ENCODE peak calls at places on chromosome 2, in six cellular contexts. T is IMR-90, A is mesendoderm, D is H9, Z is neuronal stem cell, R is H1. O is an unnamed sample.

GRCh38 chr2:37589298-37589697 is 82.1 kb downstream of the CDC42EP3 start:
- DNase-seq in T (peak; percentile 58), A (no peak), D (no peak), Z (no peak), R (no peak), O (no peak)

GRCh38 chr2:26559556-26559955 is 81.6 kb downstream of the CIB4 start:
- DNase-seq in T (no peak), A (peak; percentile 58), D (peak; percentile 52), Z (no peak), R (no peak), O (no peak)

GRCh38 chr2:226002438-226002837 is 602.9 kb downstream of the NYAP2 start:
- DNase-seq in T (peak; percentile 90), A (peak; percentile 89), D (no peak), Z (no peak), R (no peak), O (peak; percentile 97)

GRCh38 chr2:14148186-14148585 is 484.3 kb upstream of the LRATD1 start:
- DNase-seq in T (peak; percentile 0), A (no peak), D (no peak), Z (no peak), R (no peak), O (no peak)

GRCh38 chr2:141331127-141331526 is 799.7 kb downstream of the LRP1B start:
- DNase-seq in T (peak; percentile 86), A (peak; percentile 36), D (no peak), Z (no peak), R (no peak), O (peak; percentile 86)

GRCh38 chr2:171412571-171412970 is 21.2 kb downstream of the METTL8 start:
- DNase-seq in T (no peak), A (no peak), D (no peak), Z (no peak), R (no peak), O (no peak)

GRCh38 chr2:204313256-204313655 is 232.0 kb upstream of the PARD3B start:
- DNase-seq in T (no peak), A (peak; percentile 79), D (peak; percentile 33), Z (no peak), R (no peak), O (no peak)

GRCh38 chr2:239717706-239718105 is 307.4 kb downstream of the NDUFA10 start:
- DNase-seq in T (no peak), A (no peak), D (peak; percentile 25), Z (no peak), R (no peak), O (no peak)

GRCh38 chr2:205776139-205776538 is 93.8 kb downstream of the NRP2 start:
- DNase-seq in T (no peak), A (peak; percentile 89), D (peak; percentile 93), Z (peak; percentile 21), R (peak; percentile 64), O (no peak)

GRCh38 chr2:56713161-56713676 is 529.4 kb downstream of the CCDC85A start:
- DNase-seq in T (peak; percentile 16), A (peak; percentile 2), D (no peak), Z (no peak), R (no peak), O (peak; percentile 73)
- H3K9ac ChIP-seq in T (no peak overlapping the region), A (no peak overlapping the region), D (no peak overlapping the region), Z (no peak overlapping the region), R (no peak overlapping the region), O (no peak overlapping the region)

DNA sequence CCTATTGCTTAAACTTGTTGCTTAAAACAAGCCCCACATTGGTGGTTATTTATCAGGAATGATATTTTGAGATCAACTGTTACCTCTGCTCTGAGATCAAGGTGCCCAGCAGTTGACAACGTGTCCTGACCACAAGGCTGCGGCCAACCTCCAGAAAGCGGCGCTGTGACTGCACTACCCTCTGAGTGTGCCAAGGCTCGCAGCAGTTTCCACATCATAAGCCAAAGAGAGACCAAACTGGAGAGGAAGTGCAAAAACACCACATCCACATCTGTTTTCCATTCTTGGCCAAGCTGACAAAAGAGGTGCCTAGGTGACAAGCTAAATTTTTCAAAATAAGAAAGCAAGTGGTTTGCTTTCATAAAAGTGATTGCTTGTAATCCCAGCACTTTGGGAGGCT is 410.8 kb upstream of the POU3F3 start:
- DNase-seq in T (no peak), A (no peak), D (no peak), Z (no peak), R (no peak), O (no peak)
- H2BK15ac ChIP-seq in T (no peak overlapping the region), A (no peak overlapping the region), D (no peak overlapping the region), Z (peak overlapping the region; percentile 12), R (no peak overlapping the region), O (no peak overlapping the region)

GRCh38 chr2:72916743-72917137 is 579 bp upstream of the EMX1 start:
- DNase-seq in T (no peak), A (no peak), D (peak; percentile 65), Z (no peak), R (no peak), O (no peak)

GRCh38 chr2:72915076-72915906 is 2.0 kb upstream of the EMX1 start:
- DNase-seq in T (no peak), A (peak; percentile 30), D (peak; percentile 41), Z (no peak), R (no peak), O (no peak)

GRCh38 chr2:72914226-72915075 is 2.9 kb upstream of the EMX1 start:
- DNase-seq in T (no peak), A (peak; percentile 80), D (peak; percentile 54), Z (no peak), R (no peak), O (no peak)

GRCh38 chr2:72917138-72917874 is at the start of gene EMX1:
- DNase-seq in T (no peak), A (peak; percentile 93), D (peak; percentile 93), Z (peak; percentile 83), R (no peak), O (peak; percentile 26)

GRCh38 chr2:72915907-72916742 is 1.2 kb upstream of the EMX1 start:
- DNase-seq in T (no peak), A (peak; percentile 82), D (peak; percentile 83), Z (peak; percentile 87), R (no peak), O (peak; percentile 42)
- H3K9ac ChIP-seq in T (no peak overlapping the region), A (peak overlapping the region; percentile 55), D (no peak overlapping the region), Z (peak overlapping the region; percentile 94), R (no peak overlapping the region), O (no peak overlapping the region)

GRCh38 chr2:85886585-85886984 is 2.2 kb downstream of the ST3GAL5 start:
- DNase-seq in T (peak; percentile 99), A (no peak), D (no peak), Z (no peak), R (no peak), O (peak; percentile 98)
- H2BK15ac ChIP-seq in T (peak overlapping the region; percentile 89), A (no peak overlapping the region), D (no peak overlapping the region), Z (no peak overlapping the region), R (no peak overlapping the region), O (no peak overlapping the region)

DNA sequence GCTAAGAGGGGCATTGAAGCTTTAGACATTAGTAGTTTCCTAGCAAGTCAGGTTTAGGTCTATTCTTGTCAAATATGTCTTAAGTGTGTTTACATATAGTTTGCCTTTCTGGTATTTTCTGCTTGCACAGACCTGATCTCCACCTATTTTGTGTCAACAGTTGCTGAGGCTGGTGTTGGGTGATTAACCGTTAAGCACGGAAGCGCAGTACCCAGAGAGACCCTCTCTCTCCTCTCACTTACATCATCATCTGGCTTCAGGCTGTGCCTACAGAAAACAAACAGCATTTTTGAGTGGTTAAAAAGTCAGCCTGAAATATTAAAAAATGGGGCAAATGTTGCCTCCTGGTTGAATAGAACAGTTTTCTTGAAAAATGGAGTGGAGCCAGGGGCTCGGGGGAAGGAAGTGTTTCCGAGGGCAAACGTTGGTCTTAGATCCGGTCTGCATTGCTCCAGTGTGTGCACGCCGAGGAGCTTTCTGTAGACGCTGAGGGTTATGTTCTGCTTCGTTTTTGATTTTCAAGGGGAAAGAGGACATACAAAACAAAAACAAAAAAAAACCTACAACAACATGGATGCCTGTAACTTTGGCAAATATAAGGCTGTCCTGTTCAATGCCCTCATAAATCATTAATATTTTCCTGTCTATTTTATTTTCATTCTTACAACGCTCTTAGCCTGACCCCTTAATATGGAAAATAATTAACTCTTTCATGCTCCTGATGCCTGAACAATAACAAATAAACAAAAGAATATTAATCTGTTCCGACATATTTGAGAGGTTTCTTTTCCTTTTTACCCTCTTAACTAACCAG is 120.8 kb downstream of the MEIS1 start:
- DNase-seq in T (no peak), A (no peak), D (no peak), Z (no peak), R (no peak), O (no peak)
- H3K9ac ChIP-seq in T (peak overlapping the region; percentile 39), A (no peak overlapping the region), D (no peak overlapping the region), Z (no peak overlapping the region), R (no peak overlapping the region), O (peak overlapping the region; percentile 81)

GRCh38 chr2:197555467-197555866 is 39.6 kb downstream of the MOB4 start:
- DNase-seq in T (no peak), A (no peak), D (no peak), Z (no peak), R (no peak), O (no peak)
- H2BK15ac ChIP-seq in T (no peak overlapping the region), A (no peak overlapping the region), D (no peak overlapping the region), Z (no peak overlapping the region), R (no peak overlapping the region), O (no peak overlapping the region)

DNA sequence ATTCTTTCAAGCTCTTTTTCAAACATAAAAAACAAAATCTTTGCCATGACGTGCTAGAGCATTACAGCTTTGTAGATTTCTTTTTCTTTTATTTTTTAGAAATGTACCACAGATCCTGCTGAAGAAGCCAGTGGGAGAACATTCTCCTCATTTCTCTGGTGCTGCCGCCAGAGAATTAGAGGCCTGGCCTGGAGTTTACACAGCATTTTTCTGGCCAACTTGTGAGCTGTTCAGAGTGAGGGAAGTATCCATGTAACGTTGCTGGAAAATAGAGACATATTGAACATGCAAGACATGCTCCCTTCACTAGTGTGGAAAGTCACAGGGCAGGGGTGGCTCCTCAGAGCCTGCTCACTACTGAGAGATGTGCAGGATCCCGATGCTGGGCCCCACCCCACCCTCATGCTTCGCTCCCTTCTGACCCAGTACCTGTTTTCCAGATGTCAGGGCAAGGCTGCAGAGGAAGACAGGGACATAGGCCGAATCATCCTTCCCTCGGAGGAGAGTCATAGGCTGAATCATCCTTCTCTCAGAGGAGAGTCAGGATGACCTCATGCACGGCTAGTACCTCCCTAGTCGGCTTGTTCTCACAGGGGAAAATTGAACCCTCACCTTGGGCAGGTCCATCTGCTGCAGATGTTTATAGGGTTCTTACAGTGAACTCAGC is 298.5 kb downstream of the INSIG2 start:
- DNase-seq in T (peak; percentile 85), A (peak; percentile 32), D (no peak), Z (no peak), R (no peak), O (no peak)
- H3K9ac ChIP-seq in T (no peak overlapping the region), A (no peak overlapping the region), D (no peak overlapping the region), Z (peak overlapping the region; percentile 47), R (no peak overlapping the region), O (peak overlapping the region; percentile 32)

GRCh38 chr2:281381-281780 is 6.5 kb downstream of the ALKAL2 start:
- DNase-seq in T (no peak), A (no peak), D (no peak), Z (no peak), R (no peak), O (no peak)
- H2BK15ac ChIP-seq in T (no peak overlapping the region), A (no peak overlapping the region), D (no peak overlapping the region), Z (no peak overlapping the region), R (no peak overlapping the region), O (no peak overlapping the region)

O was measured in mesenchymal stem cell.